ENCODE peak calls at places on chromosomes 16 and 17, in seven cellular contexts. One of them, this sample, is unnamed.

GRCh38 chr16:87550510-87550961 is 51.8 kb upstream of the JPH3 start:
- DNase-seq in BE2C: peak; percentile 64
- DNase-seq in B cell: peak; percentile 83
- DNase-seq in IMR-90: no peak
- DNase-seq in astrocyte of the spinal cord: no peak
- DNase-seq in fibroblast of pulmonary artery: no peak
- DNase-seq in activated CD8-positive, alpha-beta T cell treated with anti-CD3 and anti-CD28 coated beads for 36 hours: peak; percentile 63
- DNase-seq in this sample: peak; percentile 81

GRCh38 chr17:56436142-56436541 is 157.4 kb upstream of the NOG start:
- DNase-seq in BE2C: no peak
- DNase-seq in B cell: no peak
- DNase-seq in IMR-90: no peak
- DNase-seq in astrocyte of the spinal cord: no peak
- DNase-seq in fibroblast of pulmonary artery: no peak
- DNase-seq in activated CD8-positive, alpha-beta T cell treated with anti-CD3 and anti-CD28 coated beads for 36 hours: no peak
- DNase-seq in this sample: no peak

GRCh38 chr16:83891742-83892141 is 7.2 kb upstream of the MLYCD start:
- DNase-seq in BE2C: no peak
- DNase-seq in B cell: no peak
- DNase-seq in IMR-90: no peak
- DNase-seq in astrocyte of the spinal cord: no peak
- DNase-seq in fibroblast of pulmonary artery: no peak
- DNase-seq in activated CD8-positive, alpha-beta T cell treated with anti-CD3 and anti-CD28 coated beads for 36 hours: no peak
- DNase-seq in this sample: no peak

GRCh38 chr16:57815987-57816745 is 13.9 kb upstream of the KIFC3 start:
- DNase-seq in BE2C: peak; percentile 56
- DNase-seq in B cell: no peak
- DNase-seq in IMR-90: peak; percentile 93
- DNase-seq in astrocyte of the spinal cord: peak; percentile 94
- DNase-seq in fibroblast of pulmonary artery: peak; percentile 92
- DNase-seq in activated CD8-positive, alpha-beta T cell treated with anti-CD3 and anti-CD28 coated beads for 36 hours: peak; percentile 60
- DNase-seq in this sample: peak; percentile 60

GRCh38 chr17:32445075-32445427 is 741 bp downstream of the PSMD11 start:
- DNase-seq in BE2C: no peak
- DNase-seq in B cell: no peak
- DNase-seq in IMR-90: peak; percentile 71
- DNase-seq in astrocyte of the spinal cord: peak; percentile 65
- DNase-seq in fibroblast of pulmonary artery: peak; percentile 57
- DNase-seq in activated CD8-positive, alpha-beta T cell treated with anti-CD3 and anti-CD28 coated beads for 36 hours: peak; percentile 51
- DNase-seq in this sample: no peak

GRCh38 chr16:48542020-48542473 is 67.9 kb downstream of the N4BP1 start:
- DNase-seq in BE2C: peak; percentile 58
- DNase-seq in B cell: peak; percentile 53
- DNase-seq in IMR-90: peak; percentile 54
- DNase-seq in astrocyte of the spinal cord: peak; percentile 56
- DNase-seq in fibroblast of pulmonary artery: peak; percentile 75
- DNase-seq in activated CD8-positive, alpha-beta T cell treated with anti-CD3 and anti-CD28 coated beads for 36 hours: peak; percentile 52
- DNase-seq in this sample: no peak

GRCh38 chr16:24839347-24839972 is 6.3 kb upstream of the SLC5A11 start:
- DNase-seq in BE2C: no peak
- DNase-seq in B cell: no peak
- DNase-seq in IMR-90: no peak
- DNase-seq in astrocyte of the spinal cord: no peak
- DNase-seq in fibroblast of pulmonary artery: no peak
- DNase-seq in activated CD8-positive, alpha-beta T cell treated with anti-CD3 and anti-CD28 coated beads for 36 hours: no peak
- DNase-seq in this sample: no peak

GRCh38 chr17:4633643-4634042 is 7.8 kb downstream of the ALOX15 start:
- DNase-seq in BE2C: no peak
- DNase-seq in B cell: no peak
- DNase-seq in IMR-90: no peak
- DNase-seq in astrocyte of the spinal cord: no peak
- DNase-seq in fibroblast of pulmonary artery: no peak
- DNase-seq in activated CD8-positive, alpha-beta T cell treated with anti-CD3 and anti-CD28 coated beads for 36 hours: no peak
- DNase-seq in this sample: no peak

GRCh38 chr17:57565119-57565635 is 179.9 kb downstream of the CCDC182 start:
- DNase-seq in BE2C: no peak
- DNase-seq in B cell: no peak
- DNase-seq in IMR-90: no peak
- DNase-seq in astrocyte of the spinal cord: no peak
- DNase-seq in fibroblast of pulmonary artery: no peak
- DNase-seq in activated CD8-positive, alpha-beta T cell treated with anti-CD3 and anti-CD28 coated beads for 36 hours: no peak
- DNase-seq in this sample: no peak

GRCh38 chr16:86929149-86929871 is 351.0 kb downstream of the FOXL1 start:
- DNase-seq in BE2C: no peak
- DNase-seq in B cell: no peak
- DNase-seq in IMR-90: peak; percentile 93
- DNase-seq in astrocyte of the spinal cord: peak; percentile 77
- DNase-seq in fibroblast of pulmonary artery: peak; percentile 84
- DNase-seq in activated CD8-positive, alpha-beta T cell treated with anti-CD3 and anti-CD28 coated beads for 36 hours: no peak
- DNase-seq in this sample: no peak

GRCh38 chr17:83079766-83080616 is 582 bp downstream of the METRNL start:
- DNase-seq in BE2C: no peak
- DNase-seq in B cell: peak; percentile 73
- DNase-seq in IMR-90: no peak
- DNase-seq in astrocyte of the spinal cord: no peak
- DNase-seq in fibroblast of pulmonary artery: no peak
- DNase-seq in activated CD8-positive, alpha-beta T cell treated with anti-CD3 and anti-CD28 coated beads for 36 hours: no peak
- DNase-seq in this sample: no peak

GRCh38 chr16:1331712-1332617 is 1.5 kb upstream of the BAIAP3 start:
- DNase-seq in BE2C: peak; percentile 61
- DNase-seq in B cell: peak; percentile 90
- DNase-seq in IMR-90: peak; percentile 30
- DNase-seq in astrocyte of the spinal cord: peak; percentile 36
- DNase-seq in fibroblast of pulmonary artery: peak; percentile 84
- DNase-seq in activated CD8-positive, alpha-beta T cell treated with anti-CD3 and anti-CD28 coated beads for 36 hours: peak; percentile 73
- DNase-seq in this sample: peak; percentile 88

GRCh38 chr16:15544405-15544804 is 98.5 kb downstream of the MARF1 start:
- DNase-seq in BE2C: no peak
- DNase-seq in B cell: no peak
- DNase-seq in IMR-90: no peak
- DNase-seq in astrocyte of the spinal cord: no peak
- DNase-seq in fibroblast of pulmonary artery: no peak
- DNase-seq in activated CD8-positive, alpha-beta T cell treated with anti-CD3 and anti-CD28 coated beads for 36 hours: no peak
- DNase-seq in this sample: no peak

GRCh38 chr17:6507535-6507934 is 48.8 kb downstream of the PITPNM3 start:
- DNase-seq in BE2C: no peak
- DNase-seq in B cell: no peak
- DNase-seq in IMR-90: peak; percentile 85
- DNase-seq in astrocyte of the spinal cord: peak; percentile 58
- DNase-seq in fibroblast of pulmonary artery: peak; percentile 87
- DNase-seq in activated CD8-positive, alpha-beta T cell treated with anti-CD3 and anti-CD28 coated beads for 36 hours: no peak
- DNase-seq in this sample: no peak

GRCh38 chr17:17315142-17315821 is 12.1 kb downstream of the NT5M start:
- DNase-seq in BE2C: no peak
- DNase-seq in B cell: no peak
- DNase-seq in IMR-90: no peak
- DNase-seq in astrocyte of the spinal cord: no peak
- DNase-seq in fibroblast of pulmonary artery: no peak
- DNase-seq in activated CD8-positive, alpha-beta T cell treated with anti-CD3 and anti-CD28 coated beads for 36 hours: no peak
- DNase-seq in this sample: no peak

GRCh38 chr17:74619077-74619673 is 4.4 kb downstream of the CD300E start:
- DNase-seq in BE2C: no peak
- DNase-seq in B cell: no peak
- DNase-seq in IMR-90: no peak
- DNase-seq in astrocyte of the spinal cord: no peak
- DNase-seq in fibroblast of pulmonary artery: no peak
- DNase-seq in activated CD8-positive, alpha-beta T cell treated with anti-CD3 and anti-CD28 coated beads for 36 hours: no peak
- DNase-seq in this sample: no peak

GRCh38 chr17:62897706-62898105 is 68.3 kb upstream of the TANC2 start:
- DNase-seq in BE2C: no peak
- DNase-seq in B cell: no peak
- DNase-seq in IMR-90: no peak
- DNase-seq in astrocyte of the spinal cord: no peak
- DNase-seq in fibroblast of pulmonary artery: peak; percentile 51
- DNase-seq in activated CD8-positive, alpha-beta T cell treated with anti-CD3 and anti-CD28 coated beads for 36 hours: no peak
- DNase-seq in this sample: no peak

GRCh38 chr16:66127459-66128362 is 238.8 kb upstream of the CDH5 start:
- DNase-seq in BE2C: peak; percentile 78
- DNase-seq in B cell: no peak
- DNase-seq in IMR-90: no peak
- DNase-seq in astrocyte of the spinal cord: no peak
- DNase-seq in fibroblast of pulmonary artery: peak; percentile 69
- DNase-seq in activated CD8-positive, alpha-beta T cell treated with anti-CD3 and anti-CD28 coated beads for 36 hours: no peak
- DNase-seq in this sample: no peak
- TF ChIP-seq CTCF in BE2C: peak; percentile 60
- TF ChIP-seq CTCF in B cell: no peak
- TF ChIP-seq CTCF in IMR-90: no peak
- TF ChIP-seq CTCF in astrocyte of the spinal cord: no peak
- TF ChIP-seq CTCF in fibroblast of pulmonary artery: peak; percentile 35
- TF ChIP-seq CTCF in activated CD8-positive, alpha-beta T cell treated with anti-CD3 and anti-CD28 coated beads for 36 hours: no peak
- TF ChIP-seq CTCF in this sample: no peak

GRCh38 chr17:30372755-30373154 is 6.0 kb upstream of the CPD start:
- DNase-seq in BE2C: no peak
- DNase-seq in B cell: no peak
- DNase-seq in IMR-90: peak; percentile 80
- DNase-seq in astrocyte of the spinal cord: no peak
- DNase-seq in fibroblast of pulmonary artery: no peak
- DNase-seq in activated CD8-positive, alpha-beta T cell treated with anti-CD3 and anti-CD28 coated beads for 36 hours: peak; percentile 54
- DNase-seq in this sample: no peak
- TF ChIP-seq CTCF in BE2C: peak; percentile 17
- TF ChIP-seq CTCF in B cell: no peak
- TF ChIP-seq CTCF in IMR-90: no peak
- TF ChIP-seq CTCF in astrocyte of the spinal cord: no peak
- TF ChIP-seq CTCF in fibroblast of pulmonary artery: no peak
- TF ChIP-seq CTCF in activated CD8-positive, alpha-beta T cell treated with anti-CD3 and anti-CD28 coated beads for 36 hours: peak; percentile 31
- TF ChIP-seq CTCF in this sample: peak; percentile 10

GRCh38 chr17:42536372-42537155 is 523 bp downstream of the NAGLU start:
- DNase-seq in BE2C: peak; percentile 89
- DNase-seq in B cell: peak; percentile 92
- DNase-seq in IMR-90: peak; percentile 78
- DNase-seq in astrocyte of the spinal cord: peak; percentile 74
- DNase-seq in fibroblast of pulmonary artery: peak; percentile 87
- DNase-seq in activated CD8-positive, alpha-beta T cell treated with anti-CD3 and anti-CD28 coated beads for 36 hours: peak; percentile 82
- DNase-seq in this sample: peak; percentile 93
- TF ChIP-seq CTCF in BE2C: no peak
- TF ChIP-seq CTCF in B cell: no peak
- TF ChIP-seq CTCF in IMR-90: no peak
- TF ChIP-seq CTCF in astrocyte of the spinal cord: no peak
- TF ChIP-seq CTCF in fibroblast of pulmonary artery: no peak
- TF ChIP-seq CTCF in activated CD8-positive, alpha-beta T cell treated with anti-CD3 and anti-CD28 coated beads for 36 hours: no peak
- TF ChIP-seq CTCF in this sample: no peak

DNA sequence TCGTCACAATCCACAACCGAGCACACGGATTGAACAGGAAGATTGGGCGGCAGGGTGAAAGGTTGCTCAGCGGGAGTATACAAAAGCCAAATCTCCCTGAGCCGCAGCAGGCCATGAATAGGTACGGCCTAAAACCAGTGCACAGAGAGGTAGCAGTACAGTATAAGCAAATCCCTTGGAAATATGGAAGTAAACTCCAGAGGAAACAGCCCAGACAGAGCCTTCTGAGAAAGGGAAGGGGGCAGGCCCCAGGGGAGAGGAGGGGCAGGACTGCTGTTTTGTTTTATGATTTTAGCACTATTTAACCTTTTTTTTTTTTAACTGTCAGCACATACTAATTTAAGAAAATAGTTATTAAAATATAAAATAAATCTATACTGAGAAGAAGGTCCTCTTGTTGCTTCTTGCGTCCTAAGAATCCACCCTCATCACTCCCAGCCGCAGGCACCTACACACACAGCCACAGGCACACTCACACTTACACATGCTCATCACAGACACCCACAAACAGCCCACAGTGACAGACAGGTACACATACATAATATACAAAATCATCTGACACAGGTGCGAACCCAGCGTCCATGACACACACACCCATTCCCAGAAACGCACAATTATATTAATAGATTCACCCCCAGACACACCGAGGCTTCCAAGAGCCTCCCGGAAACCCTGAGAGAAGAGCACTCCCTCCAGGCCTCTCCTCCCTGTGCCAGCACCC is 12.9 kb downstream of the PLXDC1 start:
- DNase-seq in BE2C: no peak
- DNase-seq in B cell: no peak
- DNase-seq in IMR-90: no peak
- DNase-seq in astrocyte of the spinal cord: peak; percentile 1
- DNase-seq in fibroblast of pulmonary artery: no peak
- DNase-seq in activated CD8-positive, alpha-beta T cell treated with anti-CD3 and anti-CD28 coated beads for 36 hours: no peak
- DNase-seq in this sample: no peak
- TF ChIP-seq CTCF in BE2C: no peak
- TF ChIP-seq CTCF in B cell: no peak
- TF ChIP-seq CTCF in IMR-90: no peak
- TF ChIP-seq CTCF in astrocyte of the spinal cord: no peak
- TF ChIP-seq CTCF in fibroblast of pulmonary artery: no peak
- TF ChIP-seq CTCF in activated CD8-positive, alpha-beta T cell treated with anti-CD3 and anti-CD28 coated beads for 36 hours: no peak
- TF ChIP-seq CTCF in this sample: no peak

GRCh38 chr17:67365762-67366192 is 600 bp downstream of the PSMD12 start:
- DNase-seq in BE2C: no peak
- DNase-seq in B cell: no peak
- DNase-seq in IMR-90: peak; percentile 78
- DNase-seq in astrocyte of the spinal cord: peak; percentile 59
- DNase-seq in fibroblast of pulmonary artery: peak; percentile 71
- DNase-seq in activated CD8-positive, alpha-beta T cell treated with anti-CD3 and anti-CD28 coated beads for 36 hours: peak; percentile 49
- DNase-seq in this sample: no peak

GRCh38 chr17:67360880-67361279 is 5.5 kb downstream of the PSMD12 start:
- DNase-seq in BE2C: no peak
- DNase-seq in B cell: no peak
- DNase-seq in IMR-90: no peak
- DNase-seq in astrocyte of the spinal cord: no peak
- DNase-seq in fibroblast of pulmonary artery: no peak
- DNase-seq in activated CD8-positive, alpha-beta T cell treated with anti-CD3 and anti-CD28 coated beads for 36 hours: no peak
- DNase-seq in this sample: no peak

GRCh38 chr17:67364847-67365761 is 1.3 kb downstream of the PSMD12 start:
- DNase-seq in BE2C: no peak
- DNase-seq in B cell: no peak
- DNase-seq in IMR-90: no peak
- DNase-seq in astrocyte of the spinal cord: no peak
- DNase-seq in fibroblast of pulmonary artery: no peak
- DNase-seq in activated CD8-positive, alpha-beta T cell treated with anti-CD3 and anti-CD28 coated beads for 36 hours: no peak
- DNase-seq in this sample: no peak

GRCh38 chr17:67362173-67362572 is 4.2 kb downstream of the PSMD12 start:
- DNase-seq in BE2C: no peak
- DNase-seq in B cell: no peak
- DNase-seq in IMR-90: no peak
- DNase-seq in astrocyte of the spinal cord: no peak
- DNase-seq in fibroblast of pulmonary artery: no peak
- DNase-seq in activated CD8-positive, alpha-beta T cell treated with anti-CD3 and anti-CD28 coated beads for 36 hours: peak; percentile 24
- DNase-seq in this sample: no peak

DNA sequence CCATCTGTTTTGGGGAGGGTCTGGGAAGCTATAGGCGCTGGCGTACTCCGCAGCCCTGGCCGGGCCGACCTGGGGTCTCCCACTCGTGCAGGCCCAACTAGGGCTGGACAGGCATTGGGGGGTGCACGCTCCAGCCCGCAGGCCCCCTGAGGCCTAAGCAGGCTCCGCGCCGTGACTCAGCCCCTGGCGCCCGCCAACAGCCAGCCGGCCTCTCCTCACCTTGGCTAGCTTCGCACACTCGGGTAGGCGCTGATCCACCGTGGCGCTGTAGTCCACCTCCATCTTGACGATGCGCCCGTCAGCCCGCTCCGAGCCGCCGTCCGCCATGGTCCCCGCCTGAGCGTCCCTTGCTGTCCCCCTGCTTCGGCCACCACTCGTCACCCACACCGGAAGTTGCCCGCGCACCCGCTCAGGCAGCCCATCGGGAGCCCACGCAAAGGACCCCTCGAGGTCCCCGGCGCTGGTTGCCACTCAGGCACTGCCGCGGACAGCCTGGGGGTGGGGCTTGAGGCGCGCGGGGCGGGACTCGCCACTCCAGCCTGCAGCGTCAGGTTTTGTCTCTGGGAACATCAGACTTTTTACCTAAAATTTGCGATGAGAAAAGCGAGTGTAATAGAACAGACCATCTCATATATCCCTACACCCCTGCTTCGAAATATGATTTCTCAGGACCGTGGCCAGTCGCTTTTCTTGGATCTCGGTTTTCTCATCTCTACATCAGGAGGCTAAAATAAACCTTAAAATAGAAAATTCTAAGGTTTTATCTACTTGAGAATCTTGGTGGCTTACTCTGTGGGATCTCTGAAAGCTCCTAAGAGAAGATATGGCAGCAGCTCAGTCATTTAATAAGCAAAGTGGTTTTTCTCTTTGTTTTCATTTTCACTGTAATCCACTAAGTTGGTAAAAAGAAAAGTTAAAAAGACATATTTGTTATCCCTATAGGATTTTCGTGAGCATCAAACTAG is at the start of gene PSMD12:
- DNase-seq in BE2C: peak; percentile 97
- DNase-seq in B cell: peak; percentile 92
- DNase-seq in IMR-90: peak; percentile 88
- DNase-seq in astrocyte of the spinal cord: peak; percentile 89
- DNase-seq in fibroblast of pulmonary artery: peak; percentile 92
- DNase-seq in activated CD8-positive, alpha-beta T cell treated with anti-CD3 and anti-CD28 coated beads for 36 hours: peak; percentile 94
- DNase-seq in this sample: peak; percentile 95
- TF ChIP-seq CTCF in BE2C: no peak
- TF ChIP-seq CTCF in B cell: no peak
- TF ChIP-seq CTCF in IMR-90: no peak
- TF ChIP-seq CTCF in astrocyte of the spinal cord: no peak
- TF ChIP-seq CTCF in fibroblast of pulmonary artery: no peak
- TF ChIP-seq CTCF in activated CD8-positive, alpha-beta T cell treated with anti-CD3 and anti-CD28 coated beads for 36 hours: no peak
- TF ChIP-seq CTCF in this sample: no peak

This sample was measured in GM10248.